ENCODE peak calls at places on chromosomes 7 and 10, in five cellular contexts. C, M, Q, H and D are unnamed samples.
A peak's percentile ranks its signal among the peaks of the same experiment; 100 is the strongest.

GRCh38 chr7:80916770-80917681 is 1.8 kb downstream of the SEMA3C start:
- DNase-seq in C (peak; percentile 90), M (no peak), Q (no peak), H (no peak), D (no peak)

GRCh38 chr7:81600608-81601007 is 169.2 kb downstream of the HGF start:
- DNase-seq in C (peak; percentile 11), M (peak; percentile 56), Q (no peak), H (no peak), D (no peak)

GRCh38 chr7:34191766-34192550 is 286.6 kb downstream of the BMPER start:
- DNase-seq in C (no peak), M (no peak), Q (no peak), H (no peak), D (no peak)

GRCh38 chr7:148664319-148664718 is 34.4 kb upstream of the CUL1 start:
- DNase-seq in C (no peak), M (no peak), Q (no peak), H (peak; percentile 77), D (no peak)

GRCh38 chr10:8172604-8173003 is 118.1 kb downstream of the GATA3 start:
- DNase-seq in C (no peak), M (no peak), Q (no peak), H (no peak), D (no peak)

GRCh38 chr7:124992881-124993562 is 63.4 kb upstream of the POT1 start:
- DNase-seq in C (peak; percentile 81), M (no peak), Q (no peak), H (peak; percentile 72), D (no peak)

GRCh38 chr10:70956029-70956759 is 67.8 kb upstream of the PCBD1 start:
- DNase-seq in C (no peak), M (no peak), Q (no peak), H (no peak), D (no peak)

GRCh38 chr7:101912711-101913110 is 95.3 kb downstream of the CUX1 start:
- DNase-seq in C (no peak), M (no peak), Q (no peak), H (no peak), D (no peak)

GRCh38 chr7:93011351-93012294 is 106.2 kb downstream of the SAMD9 start:
- DNase-seq in C (peak; percentile 96), M (peak; percentile 52), Q (no peak), H (no peak), D (no peak)

GRCh38 chr10:76632158-76633051 is 1005.2 kb downstream of the KCNMA1 start:
- DNase-seq in C (peak; percentile 61), M (no peak), Q (no peak), H (no peak), D (no peak)

GRCh38 chr10:61609609-61610166 is 53.0 kb upstream of the CABCOCO1 start:
- DNase-seq in C (no peak), M (no peak), Q (no peak), H (no peak), D (no peak)

GRCh38 chr7:47047384-47047783 is 534.5 kb downstream of the TNS3 start:
- DNase-seq in C (no peak), M (no peak), Q (no peak), H (no peak), D (no peak)

GRCh38 chr7:29607889-29608288 is 44.3 kb downstream of the PRR15 start:
- DNase-seq in C (peak; percentile 96), M (no peak), Q (no peak), H (no peak), D (no peak)

GRCh38 chr7:8189615-8190014 is 72.4 kb downstream of the ICA1 start:
- DNase-seq in C (no peak), M (no peak), Q (no peak), H (no peak), D (no peak)

GRCh38 chr10:49749144-49749543 is 13.0 kb downstream of the OGDHL start:
- DNase-seq in C (no peak), M (no peak), Q (no peak), H (no peak), D (no peak)

GRCh38 chr7:38318803-38319416 is 45.5 kb upstream of the TARP start:
- DNase-seq in C (peak; percentile 76), M (peak; percentile 61), Q (no peak), H (no peak), D (no peak)

GRCh38 chr10:13717936-13718772 is 131.4 kb downstream of the PRPF18 start:
- DNase-seq in C (peak; percentile 85), M (peak; percentile 64), Q (peak; percentile 7), H (peak; percentile 88), D (no peak)

GRCh38 chr10:68566955-68567354 is 6.8 kb downstream of the TET1 start:
- DNase-seq in C (no peak), M (no peak), Q (no peak), H (no peak), D (no peak)

GRCh38 chr7:149188637-149189259 is 6.6 kb upstream of the ZNF282 start:
- DNase-seq in C (no peak), M (no peak), Q (no peak), H (no peak), D (no peak)

GRCh38 chr10:126516515-126516914 is 128.2 kb upstream of the ADAM12 start:
- DNase-seq in C (no peak), M (no peak), Q (no peak), H (no peak), D (no peak)

GRCh38 chr7:113812881-113813280 is 105.9 kb downstream of the PPP1R3A start:
- DNase-seq in C (no peak), M (no peak), Q (no peak), H (no peak), D (no peak)

GRCh38 chr10:5142199-5142598 is 42.8 kb downstream of the AKR1C8 start:
- DNase-seq in C (no peak), M (no peak), Q (no peak), H (no peak), D (no peak)

GRCh38 chr10:90602815-90603600 is 254.8 kb downstream of the HTR7 start:
- DNase-seq in C (peak; percentile 33), M (no peak), Q (no peak), H (no peak), D (no peak)

GRCh38 chr10:35446439-35446838 is 110.1 kb downstream of the CCNY start:
- DNase-seq in C (no peak), M (no peak), Q (no peak), H (no peak), D (no peak)

GRCh38 chr10:101781655-101781983 is 1.6 kb downstream of the NPM3 start:
- DNase-seq in C (no peak), M (no peak), Q (no peak), H (peak; percentile 11), D (no peak)

GRCh38 chr10:16887565-16887964 is 70.3 kb upstream of the RSU1 start:
- DNase-seq in C (peak; percentile 2), M (peak; percentile 32), Q (no peak), H (no peak), D (no peak)

GRCh38 chr10:12841826-12842225 is 159.7 kb downstream of the CCDC3 start:
- DNase-seq in C (no peak), M (no peak), Q (no peak), H (no peak), D (no peak)

GRCh38 chr7:95687759-95688343 is 84.5 kb upstream of the DYNC1I1 start:
- DNase-seq in C (peak; percentile 29), M (no peak), Q (no peak), H (no peak), D (peak; percentile 25)

GRCh38 chr10:132271458-132272011 is 36.2 kb downstream of the STK32C start:
- DNase-seq in C (no peak), M (no peak), Q (no peak), H (no peak), D (no peak)

DNA sequence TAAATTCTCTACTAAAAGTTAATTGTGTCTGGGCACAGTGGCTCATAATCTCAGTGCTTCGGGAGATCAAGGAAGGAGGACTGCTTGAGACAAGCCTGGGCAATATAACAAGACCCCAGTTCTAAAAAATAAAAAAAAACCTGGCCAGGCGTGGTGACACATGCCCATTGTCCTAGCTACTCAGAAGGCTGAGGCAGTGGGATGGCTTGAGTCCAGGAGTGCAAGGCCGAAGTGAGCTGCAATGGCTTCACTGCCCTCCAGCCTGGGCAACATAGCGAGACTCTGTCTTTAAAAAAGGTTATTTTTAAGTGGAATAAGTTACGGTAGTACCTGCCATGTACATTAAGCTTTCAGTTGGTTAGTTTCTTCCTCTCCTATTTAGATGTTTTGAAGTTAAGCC is 28.9 kb downstream of the CDK14 start:
- DNase-seq in C (peak; percentile 26), M (no peak), Q (no peak), H (no peak), D (no peak)
- TF ChIP-seq CTCF in C (no peak), M (no peak), Q (no peak), H (no peak), D (no peak)

GRCh38 chr10:93039721-93040120 is 20.9 kb upstream of the CYP26C1 start:
- DNase-seq in C (peak; percentile 52), M (no peak), Q (no peak), H (no peak), D (no peak)
- TF ChIP-seq CTCF in C (peak; percentile 81), M (peak; percentile 65), Q (no peak), H (peak; percentile 43), D (no peak)

GRCh38 chr7:27560706-27561235 is 101.9 kb downstream of the HIBADH start:
- DNase-seq in C (peak; percentile 63), M (peak; percentile 28), Q (no peak), H (no peak), D (no peak)
- TF ChIP-seq CTCF in C (no peak), M (peak; percentile 5), Q (no peak), H (no peak), D (peak; percentile 29)

GRCh38 chr10:2887391-2888070 is 179.8 kb upstream of the PFKP start:
- DNase-seq in C (no peak), M (no peak), Q (no peak), H (no peak), D (no peak)
- TF ChIP-seq CTCF in C (no peak), M (no peak), Q (no peak), H (no peak), D (no peak)

DNA sequence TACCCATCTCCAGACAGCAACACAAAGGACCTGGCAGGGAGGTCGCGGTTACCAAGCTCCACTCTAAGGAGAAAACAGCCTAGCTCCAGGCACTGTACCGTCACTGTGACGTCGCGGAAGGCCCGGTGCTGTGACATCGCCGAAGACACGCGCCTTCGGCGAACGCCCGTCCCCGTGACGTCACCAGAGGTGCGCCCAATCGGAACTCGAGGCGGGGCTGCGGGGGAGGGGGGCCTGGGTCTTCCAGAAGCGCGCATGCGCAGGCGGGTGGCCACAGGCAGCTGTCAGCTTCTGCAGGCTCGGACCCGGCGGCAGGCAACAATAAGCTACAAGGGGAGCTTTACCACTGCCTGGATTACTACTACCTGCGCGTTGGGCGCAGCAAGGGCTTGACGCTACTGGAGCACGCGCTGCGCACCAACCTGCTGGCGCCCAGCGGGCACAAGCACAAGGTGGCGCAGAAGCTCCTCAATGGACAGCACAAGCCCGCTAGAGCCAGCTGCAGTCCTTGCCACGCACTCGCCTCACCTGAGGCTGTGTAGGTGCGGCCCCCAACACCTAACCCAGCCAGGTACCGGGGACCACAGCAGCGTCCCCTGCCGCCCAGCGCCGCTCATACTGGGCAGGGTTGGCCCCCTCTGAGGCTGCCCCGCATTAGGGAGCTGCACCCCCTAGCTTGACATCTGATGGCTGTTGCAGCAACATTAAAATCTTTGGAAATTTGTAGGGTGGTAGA is 208.4 kb downstream of the TPST1 start:
- DNase-seq in C (peak; percentile 78), M (no peak), Q (peak; percentile 66), H (peak; percentile 81), D (peak; percentile 86)
- TF ChIP-seq CTCF in C (peak; percentile 62), M (peak; percentile 37), Q (peak; percentile 50), H (no peak), D (no peak)